ENCODE peak calls at places on chromosome 17, in five cellular contexts. T is lung; P is effector memory CD4-positive, alpha-beta T cell; G is CD4-positive, CD25-positive, alpha-beta regulatory T cell; F is CD8-positive, alpha-beta memory T cell. L is an unnamed sample. For H3K36me3, the result is how much of the 10 kb centered on the place peaks cover.

GRCh38 chr17:1005361-1005946 is 8.5 kb downstream of the TIMM22 start:
- DNase-seq in F (no peak), G (no peak), T (no peak), P (no peak), L (peak)

GRCh38 chr17:17885029-17885351 is 48.2 kb upstream of the SREBF1 start:
- DNase-seq in F (no peak), G (no peak), T (no peak), P (no peak), L (no peak)

GRCh38 chr17:48795444-48796162 is 21.4 kb downstream of the TTLL6 start:
- DNase-seq in F (no peak), P (no peak), G (no peak), T (no peak), L (no peak)

GRCh38 chr17:73342057-73342522 is 30.3 kb upstream of the CDC42EP4 start:
- DNase-seq in T (peak), G (no peak), P (no peak), F (no peak), L (peak)

GRCh38 chr17:10518271-10519037 is at the start of gene MYH1:
- DNase-seq in T (no peak), P (no peak), F (no peak), G (no peak), L (no peak)

GRCh38 chr17:77291591-77292386 is 151.0 kb downstream of the SEC14L1 start:
- DNase-seq in T (no peak), P (no peak), F (no peak), G (no peak), L (no peak)

GRCh38 chr17:14061666-14062560 is 7.4 kb upstream of the COX10 start:
- DNase-seq in F (no peak), P (no peak), G (no peak), T (peak), L (peak)

GRCh38 chr17:40443988-40444899 is 994 bp downstream of the IGFBP4 start:
- DNase-seq in F (no peak), G (no peak), P (peak), T (no peak), L (peak)

GRCh38 chr17:77325826-77326581 is 185.2 kb downstream of the SEC14L1 start:
- DNase-seq in P (no peak), F (no peak), G (no peak), T (peak), L (peak)

GRCh38 chr17:57025876-57026275 is 47.9 kb downstream of the SCPEP1 start:
- DNase-seq in T (no peak), F (no peak), G (no peak), P (no peak), L (no peak)

GRCh38 chr17:75614006-75614405 is 19.2 kb upstream of the SMIM5 start:
- DNase-seq in P (no peak), F (no peak), G (no peak), T (no peak), L (no peak)
- H3K36me3 ChIP-seq in P (under half), F (under half), G (under half), T (half or more), L (under half)

GRCh38 chr17:42413464-42414040 is 9.5 kb downstream of the CAVIN1 start:
- DNase-seq in G (no peak), T (no peak), P (no peak), F (no peak), L (no peak)

GRCh38 chr17:42409467-42410351 is 13.3 kb downstream of the CAVIN1 start:
- DNase-seq in G (no peak), P (no peak), F (no peak), T (peak), L (peak)

GRCh38 chr17:42411905-42412679 is 11.0 kb downstream of the CAVIN1 start:
- DNase-seq in P (no peak), F (no peak), T (no peak), G (no peak), L (no peak)

GRCh38 chr17:42411321-42411820 is 11.7 kb downstream of the CAVIN1 start:
- DNase-seq in G (no peak), P (no peak), F (no peak), T (no peak), L (no peak)

DNA sequence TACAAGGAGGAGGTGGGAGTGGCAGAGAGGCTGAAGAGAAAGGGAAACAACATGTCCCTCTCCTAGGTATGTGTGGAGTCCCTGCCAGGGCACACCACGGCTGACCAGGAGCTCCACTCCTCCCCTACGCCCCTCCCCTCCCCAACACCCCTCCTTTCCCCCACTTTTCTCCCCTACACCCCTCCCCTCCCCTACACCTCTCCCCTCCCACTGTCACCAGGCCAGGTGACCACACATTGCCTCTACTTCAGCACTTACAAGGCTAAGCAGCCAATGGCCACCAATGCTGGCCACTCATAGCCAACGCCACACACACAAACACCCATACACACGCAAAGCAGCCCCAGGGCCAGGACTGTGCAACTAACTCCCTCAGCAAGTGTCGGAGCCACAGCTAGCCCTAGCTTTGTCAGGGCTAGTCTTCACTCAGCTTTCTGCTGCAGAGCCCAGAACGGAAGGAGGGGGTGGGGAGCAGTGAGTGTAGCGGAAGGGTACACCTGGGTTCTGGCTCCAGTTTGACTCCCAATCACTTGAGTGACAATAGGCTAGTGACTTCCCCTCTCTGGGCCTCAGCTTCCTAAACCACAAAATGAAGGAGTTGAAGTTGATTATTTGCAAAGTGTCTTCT is 8.2 kb downstream of the CAVIN1 start:
- DNase-seq in F (no peak), T (peak), P (no peak), G (peak), L (peak)
- H3K4me3 ChIP-seq in F (peak), T (no peak), P (peak), G (peak), L (no peak)

DNA sequence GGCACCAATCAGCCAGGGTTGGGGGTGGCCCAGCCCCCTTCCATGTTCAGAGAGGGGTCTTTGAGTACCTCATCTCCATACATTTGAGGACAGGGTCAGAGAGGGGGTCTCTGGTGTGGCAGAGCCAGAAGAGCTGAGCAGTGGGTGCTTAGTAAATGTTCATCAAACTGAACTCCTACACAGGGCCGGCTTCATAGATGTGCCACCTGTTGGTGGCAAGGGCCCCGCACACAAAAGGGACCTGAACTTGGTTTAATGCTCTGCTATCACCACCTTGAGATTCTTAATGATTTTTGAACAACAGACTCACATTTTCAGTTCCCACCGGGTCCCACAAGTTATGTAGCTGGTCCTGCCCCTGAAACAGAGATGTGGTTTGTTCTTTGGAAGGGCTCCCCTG is 9.0 kb upstream of the C1QL1 start:
- DNase-seq in P (no peak), T (no peak), G (no peak), F (no peak), L (no peak)
- H3K27ac ChIP-seq in P (no peak), T (no peak), G (no peak), F (no peak), L (no peak)

GRCh38 chr17:81161972-81162371 is 3.3 kb upstream of the PVALEF start:
- DNase-seq in G (no peak), F (no peak), P (no peak), T (no peak), L (no peak)

GRCh38 chr17:81160747-81161453 is 4.4 kb upstream of the PVALEF start:
- DNase-seq in T (no peak), P (no peak), G (no peak), F (no peak), L (no peak)

GRCh38 chr17:81160306-81160705 is 5.0 kb upstream of the PVALEF start:
- DNase-seq in F (no peak), G (no peak), T (peak), P (no peak), L (peak)

GRCh38 chr17:81162491-81162890 is 2.8 kb upstream of the PVALEF start:
- DNase-seq in T (no peak), F (no peak), P (no peak), G (no peak), L (no peak)

GRCh38 chr17:81161536-81161935 is 3.8 kb upstream of the PVALEF start:
- DNase-seq in P (no peak), T (no peak), G (no peak), F (no peak), L (no peak)
- H3K36me3 ChIP-seq in P (under half), T (under half), G (under half), F (under half), L (under half)

DNA sequence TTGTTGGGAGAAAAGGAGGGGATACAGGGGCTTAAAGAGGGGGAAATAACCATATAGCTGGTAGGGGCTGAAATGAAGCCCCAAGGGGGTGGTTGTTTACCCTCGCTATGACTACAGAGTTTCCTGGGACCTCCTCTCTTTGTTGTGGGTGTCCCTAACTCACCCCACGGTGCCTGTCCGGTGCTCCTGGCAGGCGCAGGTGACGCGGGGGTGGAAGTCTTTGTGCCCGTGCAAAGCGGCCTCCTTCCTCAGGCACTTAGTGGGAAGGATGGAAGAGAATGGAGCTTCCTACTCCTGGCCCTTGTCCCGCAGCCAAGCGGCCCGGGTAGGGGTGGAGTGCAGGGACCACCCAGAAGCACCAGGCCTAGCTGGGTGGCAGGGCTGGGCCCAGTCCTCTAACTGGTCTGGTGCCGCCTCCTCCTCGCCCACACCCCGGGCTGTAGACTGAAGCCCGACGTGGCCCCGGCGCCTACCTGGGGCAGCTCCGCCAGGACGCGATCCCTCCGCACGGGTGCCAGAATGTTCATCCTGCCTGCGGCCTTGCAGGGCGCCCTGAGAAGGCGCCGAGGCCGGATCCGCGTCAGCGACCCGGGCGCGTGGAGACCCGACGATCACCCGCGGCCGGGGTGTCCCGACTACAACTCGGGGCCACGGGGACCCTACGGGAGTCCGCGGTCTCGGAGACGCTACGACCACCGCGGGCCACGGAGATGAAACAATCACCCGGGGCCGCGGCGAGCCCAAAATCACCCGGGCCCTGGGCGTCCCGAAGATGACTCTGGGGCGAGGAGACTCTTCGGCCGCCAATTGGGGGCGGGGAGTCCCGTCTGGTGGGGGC is 709 bp downstream of the RAB34 start:
- DNase-seq in G (no peak), F (no peak), P (no peak), T (no peak), L (peak)
- H3K4me3 ChIP-seq in G (no peak), F (no peak), P (no peak), T (peak), L (peak)

DNA sequence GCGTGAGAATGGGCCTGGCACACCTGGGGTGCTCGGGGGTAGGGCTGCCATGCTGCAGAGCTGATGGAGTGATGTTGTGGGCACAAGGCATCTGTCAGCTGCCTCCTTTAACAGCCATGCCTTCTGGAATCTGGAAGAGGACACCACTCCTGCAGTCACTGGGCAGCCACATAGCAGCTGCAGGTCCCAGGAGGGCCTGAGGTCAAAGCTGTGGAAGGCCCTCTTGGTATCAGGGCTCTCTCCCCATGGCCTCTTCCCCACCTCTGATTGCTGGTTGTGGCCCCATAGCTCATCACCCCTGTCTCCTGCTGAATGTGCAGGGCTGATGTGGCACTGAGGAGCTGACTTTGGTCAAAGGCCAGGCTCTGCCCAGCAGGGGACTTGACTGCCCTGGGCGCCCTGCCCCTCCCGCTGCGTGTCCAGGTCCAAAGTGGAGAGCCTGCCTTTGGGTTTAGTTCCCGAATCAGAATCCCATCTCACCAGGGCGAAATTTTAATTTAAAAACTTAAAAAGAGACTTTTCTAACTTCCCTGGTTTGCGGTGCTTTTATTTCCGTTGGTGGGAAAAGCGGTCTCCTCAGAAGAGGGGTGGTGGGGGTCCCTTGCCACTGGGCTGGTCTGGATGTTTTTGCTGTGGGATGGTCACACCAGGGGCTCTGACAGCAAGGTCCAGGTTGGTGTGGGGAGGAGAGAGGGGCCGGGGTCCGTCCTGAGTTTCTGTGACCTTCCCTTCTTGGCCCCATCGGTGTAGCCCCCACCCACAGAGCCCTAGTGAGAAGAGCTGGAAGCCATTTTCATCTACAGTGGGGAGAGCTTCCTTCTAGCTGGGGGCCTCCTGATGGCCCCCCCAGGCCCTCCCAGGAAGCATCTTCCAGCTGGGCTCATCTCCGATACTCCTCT is 5.9 kb downstream of the UBALD2 start:
- DNase-seq in T (no peak), P (no peak), F (no peak), G (no peak), L (no peak)
- H3K27ac ChIP-seq in T (peak), P (peak), F (peak), G (peak), L (no peak)

DNA sequence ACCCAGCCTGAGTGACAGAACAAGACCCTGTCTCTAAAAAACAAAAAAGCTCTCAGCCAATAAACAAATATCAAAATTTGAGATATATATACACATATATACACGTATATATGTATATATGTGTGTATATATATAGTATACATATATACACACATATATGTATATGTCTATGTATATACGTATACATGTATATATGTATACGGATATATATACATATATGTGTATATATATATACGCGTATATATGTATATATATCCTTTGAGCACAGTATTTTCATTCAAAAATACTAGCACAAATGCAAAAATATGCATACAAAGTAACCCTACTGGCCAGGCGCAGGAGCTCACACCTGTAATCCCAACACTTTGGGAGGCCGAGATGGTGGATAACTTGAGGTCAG is 13.0 kb downstream of the MTMR4 start:
- DNase-seq in P (no peak), T (no peak), F (no peak), G (no peak), L (no peak)
- H3K36me3 ChIP-seq in P (half or more), T (under half), F (under half), G (half or more), L (half or more)

GRCh38 chr17:19411641-19412040 is 609 bp downstream of the RNF112 start:
- DNase-seq in P (no peak), G (no peak), F (no peak), T (no peak), L (no peak)
- H3K4me3 ChIP-seq in P (no peak), G (no peak), F (no peak), T (no peak), L (no peak)